ENCODE peak calls at places on chromosome 20, in seven cellular contexts. Z is HL-60, V is psoas muscle, T is left ventricle myocardium inferior, C is breast epithelium, I is astrocyte, J is fibroblast of lung. F is an unnamed sample.

GRCh38 chr20:13819885-13820645 is 35.2 kb downstream of the NDUFAF5 start:
- DNase-seq in Z (peak; percentile 35), V (peak; percentile 63), T (no peak), C (no peak), I (peak; percentile 29), J (peak; percentile 52), F (no peak)

GRCh38 chr20:19924255-19924654 is 92.9 kb upstream of the NAA20 start:
- DNase-seq in Z (no peak), V (no peak), T (no peak), C (no peak), I (no peak), J (no peak), F (no peak)

GRCh38 chr20:32152421-32153155 is 43.1 kb downstream of the TM9SF4 start:
- DNase-seq in Z (no peak), V (no peak), T (no peak), C (no peak), I (no peak), J (no peak), F (no peak)

GRCh38 chr20:47317127-47317895 is 39.2 kb downstream of the ZMYND8 start:
- DNase-seq in Z (peak; percentile 70), V (peak; percentile 94), T (peak; percentile 80), C (peak; percentile 65), I (peak; percentile 99), J (peak; percentile 99), F (peak; percentile 81)

GRCh38 chr20:32115196-32115767 is 5.8 kb downstream of the TM9SF4 start:
- DNase-seq in Z (no peak), V (no peak), T (no peak), C (no peak), I (no peak), J (no peak), F (no peak)

GRCh38 chr20:24720957-24721356 is 228.1 kb upstream of the CST7 start:
- DNase-seq in Z (no peak), V (no peak), T (no peak), C (no peak), I (no peak), J (no peak), F (peak; percentile 84)

GRCh38 chr20:60078351-60079250 is 120.4 kb downstream of the CDH26 start:
- DNase-seq in Z (peak; percentile 89), V (no peak), T (no peak), C (no peak), I (no peak), J (no peak), F (no peak)

GRCh38 chr20:11880694-11881093 is 37.0 kb upstream of the BTBD3 start:
- DNase-seq in Z (no peak), V (no peak), T (no peak), C (no peak), I (no peak), J (no peak), F (no peak)

GRCh38 chr20:16098890-16099639 is 474.2 kb downstream of the KIF16B start:
- DNase-seq in Z (no peak), V (no peak), T (no peak), C (no peak), I (no peak), J (no peak), F (no peak)

GRCh38 chr20:8131598-8132014 is 460 bp upstream of the PLCB1 start:
- DNase-seq in Z (no peak), V (no peak), T (no peak), C (no peak), I (no peak), J (peak; percentile 44), F (no peak)

GRCh38 chr20:51494241-51495110 is 48.0 kb downstream of the NFATC2 start:
- DNase-seq in Z (peak; percentile 55), V (no peak), T (no peak), C (no peak), I (no peak), J (no peak), F (no peak)

GRCh38 chr20:37378785-37379598 is 33.1 kb downstream of the SRC start:
- DNase-seq in Z (no peak), V (peak; percentile 42), T (no peak), C (no peak), I (peak; percentile 51), J (peak; percentile 70), F (no peak)

GRCh38 chr20:21202284-21202683 is 76.4 kb downstream of the KIZ start:
- DNase-seq in Z (no peak), V (no peak), T (no peak), C (no peak), I (peak; percentile 86), J (peak; percentile 87), F (no peak)

GRCh38 chr20:24350923-24351368 is 118.5 kb upstream of the SYNDIG1 start:
- DNase-seq in Z (no peak), V (no peak), T (no peak), C (no peak), I (peak; percentile 5), J (peak; percentile 13), F (no peak)

GRCh38 chr20:62045118-62045517 is 20.6 kb downstream of the TAF4 start:
- DNase-seq in Z (no peak), V (no peak), T (peak; percentile 2), C (no peak), I (no peak), J (no peak), F (no peak)

GRCh38 chr20:20938599-20938998 is 167.6 kb downstream of the LINC00237 start:
- DNase-seq in Z (no peak), V (no peak), T (no peak), C (no peak), I (no peak), J (no peak), F (no peak)

GRCh38 chr20:24956001-24956761 is 7.1 kb downstream of the CST7 start:
- DNase-seq in Z (no peak), V (no peak), T (no peak), C (no peak), I (no peak), J (no peak), F (no peak)

GRCh38 chr20:39453890-39454289 is 491.7 kb downstream of the DHX35 start:
- DNase-seq in Z (no peak), V (no peak), T (no peak), C (no peak), I (no peak), J (no peak), F (no peak)

GRCh38 chr20:17226410-17227198 is at the start of gene PCSK2:
- DNase-seq in Z (no peak), V (peak; percentile 52), T (peak; percentile 24), C (no peak), I (peak; percentile 34), J (peak; percentile 55), F (peak; percentile 65)

GRCh38 chr20:36582322-36582721 is 8.9 kb downstream of the TGIF2 start:
- DNase-seq in Z (no peak), V (no peak), T (no peak), C (no peak), I (no peak), J (no peak), F (no peak)

DNA sequence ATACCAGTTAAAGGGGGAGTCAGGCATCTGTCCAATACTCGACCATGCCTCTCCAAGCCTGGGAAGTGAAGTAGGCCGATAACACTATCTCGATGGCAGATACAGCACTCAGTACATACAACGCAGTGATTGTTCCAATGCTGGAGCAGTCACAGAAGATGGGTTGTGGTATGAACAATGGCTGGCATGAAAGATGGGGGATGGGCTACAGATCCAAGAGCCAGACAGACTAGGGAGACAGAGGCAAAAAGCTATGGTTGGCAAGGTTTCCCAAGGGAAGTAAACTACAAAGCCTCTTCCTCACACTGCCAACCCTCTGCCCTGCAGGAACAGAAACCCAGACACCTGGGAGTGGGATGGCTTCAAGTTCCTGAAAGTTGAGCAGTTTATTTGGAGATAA is 19.2 kb downstream of the FKBP1A start:
- DNase-seq in Z (no peak), V (no peak), T (no peak), C (no peak), I (no peak), J (no peak), F (no peak)
- H3K4me3 ChIP-seq in Z (no peak overlapping the region), V (no peak overlapping the region), T (no peak overlapping the region), C (no peak overlapping the region), I (no peak overlapping the region), J (no peak overlapping the region), F (no peak overlapping the region)

DNA sequence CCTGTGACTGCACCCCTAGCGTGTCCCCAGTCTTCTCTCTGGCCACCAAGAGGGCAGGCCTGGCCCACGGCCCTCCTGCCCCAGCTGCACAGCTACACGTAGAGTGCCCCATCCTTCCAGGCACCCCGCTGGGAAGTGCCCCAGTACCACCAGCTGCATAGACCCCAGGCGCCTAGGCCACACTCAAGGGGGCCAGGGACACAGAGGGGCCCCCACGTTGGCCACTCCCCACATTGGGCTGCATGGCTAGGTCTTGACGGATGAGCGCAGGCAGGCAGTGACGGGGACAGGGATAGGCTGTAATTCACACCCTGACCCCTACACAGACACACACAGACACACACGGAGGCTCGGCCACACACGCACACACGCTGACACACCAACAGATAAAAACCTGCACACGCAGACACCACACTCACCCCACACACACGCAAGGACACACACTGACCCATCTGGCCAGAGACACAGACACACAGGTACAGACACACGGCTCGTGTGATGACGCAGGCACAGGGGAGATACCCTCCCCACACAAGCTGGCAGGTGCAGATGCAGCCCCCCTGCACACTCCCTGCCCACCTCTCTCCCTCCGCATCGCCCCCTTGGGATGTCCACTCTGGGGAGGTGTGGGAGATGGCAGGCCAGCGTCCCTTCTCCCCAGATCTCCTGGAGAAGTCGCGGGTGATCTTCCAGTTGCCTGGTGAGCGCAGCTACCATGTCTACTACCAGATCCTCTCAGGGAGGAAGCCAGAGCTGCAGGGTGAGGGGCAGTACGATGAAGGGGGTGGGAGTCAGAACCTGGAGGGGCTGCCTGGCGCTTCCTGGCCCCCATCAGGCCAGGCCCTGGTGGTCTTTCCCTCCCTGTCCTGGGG is 30.0 kb downstream of the MYH7B start:
- DNase-seq in Z (no peak), V (peak; percentile 48), T (peak; percentile 15), C (no peak), I (no peak), J (no peak), F (no peak)
- TF ChIP-seq CTCF in Z (no peak), V (no peak), T (no peak), C (no peak), I (no peak), J (no peak), F (no peak)

GRCh38 chr20:58602124-58602523 is 49.0 kb upstream of the STX16 start:
- DNase-seq in Z (no peak), V (no peak), T (no peak), C (no peak), I (no peak), J (no peak), F (no peak)
- H3K27ac ChIP-seq in Z (no peak overlapping the region), V (no peak overlapping the region), T (no peak overlapping the region), C (no peak overlapping the region), I (no peak overlapping the region), J (no peak overlapping the region), F (no peak overlapping the region)

DNA sequence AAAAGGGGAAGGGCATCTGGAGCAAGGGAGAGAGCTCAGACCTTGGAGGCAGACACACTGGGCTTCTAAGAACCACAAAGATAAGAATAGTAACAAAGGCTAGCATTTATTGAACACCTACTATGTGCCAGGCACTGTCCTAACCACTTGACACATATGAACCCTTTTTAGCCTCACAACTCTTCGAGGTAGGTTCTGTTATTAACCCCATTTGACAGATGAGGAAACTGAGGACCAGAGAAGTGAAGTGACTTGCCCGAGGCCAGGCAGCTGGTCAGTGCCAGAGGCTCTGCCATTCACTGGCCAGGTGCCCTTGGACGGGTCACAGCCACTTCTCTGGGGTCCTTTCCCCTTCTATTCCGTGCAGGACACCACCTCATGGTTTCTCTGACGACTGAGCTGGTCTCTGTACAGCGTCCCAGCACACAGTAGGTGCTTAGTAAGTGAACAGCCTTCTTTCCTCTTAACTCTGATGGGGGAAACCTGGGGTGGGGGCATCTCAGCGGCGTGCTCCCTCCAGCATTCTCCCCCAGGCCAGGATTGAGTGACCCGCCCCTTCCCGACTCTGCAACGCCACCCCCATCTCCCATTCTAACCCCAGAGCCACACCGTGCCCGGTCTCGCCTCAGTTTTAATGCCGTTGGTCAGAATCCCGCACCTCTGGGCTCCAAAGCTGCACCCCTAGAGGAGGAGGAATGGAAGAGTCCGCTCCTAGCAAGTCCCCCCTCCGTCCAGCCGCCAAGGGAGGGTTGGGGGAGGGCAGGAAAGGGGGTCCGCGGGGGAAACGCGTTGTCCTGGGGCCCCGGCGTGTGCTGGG is 55.7 kb downstream of the CD40 start:
- DNase-seq in Z (no peak), V (no peak), T (no peak), C (no peak), I (no peak), J (no peak), F (no peak)
- H3K4me3 ChIP-seq in Z (no peak overlapping the region), V (no peak overlapping the region), T (no peak overlapping the region), C (no peak overlapping the region), I (no peak overlapping the region), J (no peak overlapping the region), F (no peak overlapping the region)

F was measured in dorsolateral prefrontal cortex.